ENCODE peak calls at places on chromosomes 16 and 17, in seven cellular contexts. G is activated naive CD8-positive, alpha-beta T cell treated with anti-CD3 and anti-CD28 coated beads for 36 hours; X is choroid plexus epithelial cell; W is activated CD4-positive, alpha-beta T cell treated with anti-CD3 and anti-CD28 coated beads, Interleukin-2, amount 50 U/mL, for 1 hour; V is NCI-H524; F is GM06990; U is Ammon's horn. N is an unnamed sample.

GRCh38 chr17:2259769-2260536 is 43.6 kb downstream of the SMG6 start:
- DNase-seq in G (peak; percentile 83), X (peak; percentile 67), W (peak; percentile 55), V (no peak), F (peak; percentile 52), U (no peak), N (peak; percentile 54)

GRCh38 chr16:55662641-55663040 is 6.9 kb downstream of the SLC6A2 start:
- DNase-seq in G (no peak), X (no peak), W (no peak), V (peak; percentile 58), F (no peak), U (peak; percentile 12), N (no peak)

GRCh38 chr17:34378664-34379101 is 15.7 kb upstream of the CCL1 start:
- DNase-seq in G (peak; percentile 26), X (peak; percentile 21), W (no peak), V (no peak), F (peak; percentile 65), U (no peak), N (no peak)

GRCh38 chr17:362721-363120 is 10.1 kb upstream of the RPH3AL start:
- DNase-seq in G (no peak), X (no peak), W (no peak), V (no peak), F (no peak), U (no peak), N (no peak)

GRCh38 chr17:27569884-27570577 is 61.0 kb upstream of the LGALS9 start:
- DNase-seq in G (no peak), X (no peak), W (no peak), V (peak; percentile 41), F (no peak), U (no peak), N (no peak)

GRCh38 chr16:4409081-4409932 is 7.1 kb downstream of the CORO7 start:
- DNase-seq in G (no peak), X (no peak), W (no peak), V (peak; percentile 27), F (no peak), U (no peak), N (no peak)

GRCh38 chr17:49193513-49194296 is 16.7 kb downstream of the GNGT2 start:
- DNase-seq in G (no peak), X (peak; percentile 78), W (no peak), V (peak; percentile 74), F (peak; percentile 82), U (peak; percentile 82), N (no peak)

GRCh38 chr17:35726609-35727460 is 4.6 kb upstream of the RASL10B start:
- DNase-seq in G (no peak), X (peak; percentile 97), W (no peak), V (no peak), F (no peak), U (no peak), N (no peak)

GRCh38 chr17:2780931-2781454 is 15.2 kb upstream of the RAP1GAP2 start:
- DNase-seq in G (no peak), X (no peak), W (no peak), V (no peak), F (no peak), U (no peak), N (no peak)

N was measured in naive thymus-derived CD4-positive, alpha-beta T cell.